ENCODE peak calls at places on chromosomes 13 and 19, in six cellular contexts. D, P, L, K, I and G are unnamed samples.

GRCh38 chr19:4709440-4710280 is 14.0 kb downstream of the DPP9 start:
- ATAC-seq in L (no peak), P (peak), K (peak), D (no peak), I (no peak), G (no peak)

GRCh38 chr19:45156231-45156630 is 4.6 kb downstream of the NKPD1 start:
- ATAC-seq in D (no peak), K (no peak), I (no peak), L (no peak), P (no peak), G (no peak)

GRCh38 chr13:40598599-40598998 is 67.8 kb downstream of the FOXO1 start:
- ATAC-seq in P (no peak), I (no peak), L (no peak), K (no peak), D (no peak), G (peak)

GRCh38 chr19:12865746-12866415 is 15.4 kb downstream of the DNASE2 start:
- ATAC-seq in D (no peak), K (no peak), L (no peak), I (no peak), P (no peak), G (no peak)

GRCh38 chr19:29965529-29965928 is 23.5 kb downstream of the URI1 start:
- ATAC-seq in K (no peak), P (no peak), I (no peak), L (no peak), D (no peak), G (no peak)

GRCh38 chr19:23771761-23772667 is 13.3 kb upstream of the ZNF681 start:
- ATAC-seq in I (peak), K (peak), P (no peak), D (peak), L (no peak), G (no peak)

GRCh38 chr13:50202485-50202884 is 187.2 kb downstream of the KCNRG start:
- ATAC-seq in I (no peak), P (no peak), D (no peak), L (no peak), K (no peak), G (no peak)

GRCh38 chr19:7373862-7374261 is 25.1 kb downstream of the ARHGEF18 start:
- ATAC-seq in L (no peak), P (no peak), I (peak), D (peak), K (no peak), G (no peak)

GRCh38 chr19:47357788-47358680 is 8.9 kb downstream of the DHX34 start:
- ATAC-seq in I (no peak), K (no peak), P (peak), D (no peak), L (no peak), G (no peak)

GRCh38 chr19:5287066-5287465 is 53.5 kb downstream of the PTPRS start:
- ATAC-seq in D (peak), P (no peak), K (no peak), L (no peak), I (no peak), G (no peak)